ENCODE peak calls at places on chromosomes 4 and X, in six cellular contexts. One of them, this sample, is unnamed.
A peak's percentile ranks its signal among the peaks of the same experiment; 100 is the strongest.

GRCh38 chr4:41303372-41304118 is 46.8 kb downstream of the UCHL1 start:
- DNase-seq in transverse colon: no peak
- DNase-seq in esophagus muscularis mucosa: no peak
- DNase-seq in stomach: no peak
- DNase-seq in HepG2: no peak
- DNase-seq in HCT116: no peak
- DNase-seq in this sample: no peak

GRCh38 chr4:26624042-26624441 is 40.2 kb downstream of the TBC1D19 start:
- DNase-seq in transverse colon: no peak
- DNase-seq in esophagus muscularis mucosa: no peak
- DNase-seq in stomach: no peak
- DNase-seq in HepG2: no peak
- DNase-seq in HCT116: no peak
- DNase-seq in this sample: no peak

GRCh38 chr4:177222776-177223175 is 86.9 kb upstream of the NEIL3 start:
- DNase-seq in transverse colon: no peak
- DNase-seq in esophagus muscularis mucosa: no peak
- DNase-seq in stomach: no peak
- DNase-seq in HepG2: no peak
- DNase-seq in HCT116: no peak
- DNase-seq in this sample: no peak

GRCh38 chr4:86831262-86832090 is 17.7 kb downstream of the SLC10A6 start:
- DNase-seq in transverse colon: peak; percentile 9
- DNase-seq in esophagus muscularis mucosa: no peak
- DNase-seq in stomach: no peak
- DNase-seq in HepG2: peak; percentile 1
- DNase-seq in HCT116: peak; percentile 70
- DNase-seq in this sample: peak; percentile 61

GRCh38 chr4:147782087-147782781 is 50.3 kb downstream of the ARHGAP10 start:
- DNase-seq in transverse colon: no peak
- DNase-seq in esophagus muscularis mucosa: no peak
- DNase-seq in stomach: no peak
- DNase-seq in HepG2: no peak
- DNase-seq in HCT116: peak; percentile 22
- DNase-seq in this sample: no peak

GRCh38 chrX:107825698-107826285 is at the start of gene MID2:
- DNase-seq in transverse colon: peak; percentile 69
- DNase-seq in esophagus muscularis mucosa: peak; percentile 91
- DNase-seq in stomach: peak; percentile 67
- DNase-seq in HepG2: no peak
- DNase-seq in HCT116: peak; percentile 29
- DNase-seq in this sample: peak; percentile 70

GRCh38 chr4:184891765-184892164 is 66.0 kb upstream of the ACSL1 start:
- DNase-seq in transverse colon: no peak
- DNase-seq in esophagus muscularis mucosa: no peak
- DNase-seq in stomach: no peak
- DNase-seq in HepG2: no peak
- DNase-seq in HCT116: no peak
- DNase-seq in this sample: no peak

GRCh38 chrX:75181721-75182120 is 25.6 kb upstream of the ABCB7 start:
- DNase-seq in transverse colon: no peak
- DNase-seq in esophagus muscularis mucosa: no peak
- DNase-seq in stomach: no peak
- DNase-seq in HepG2: no peak
- DNase-seq in HCT116: no peak
- DNase-seq in this sample: no peak

GRCh38 chrX:14936561-14936960 is 63.3 kb downstream of the MOSPD2 start:
- DNase-seq in transverse colon: no peak
- DNase-seq in esophagus muscularis mucosa: no peak
- DNase-seq in stomach: no peak
- DNase-seq in HepG2: no peak
- DNase-seq in HCT116: peak; percentile 24
- DNase-seq in this sample: no peak

GRCh38 chr4:60531790-60532189 is 668.3 kb upstream of the ADGRL3 start:
- DNase-seq in transverse colon: no peak
- DNase-seq in esophagus muscularis mucosa: no peak
- DNase-seq in stomach: no peak
- DNase-seq in HepG2: no peak
- DNase-seq in HCT116: no peak
- DNase-seq in this sample: no peak

GRCh38 chrX:9476810-9477575 is 12.1 kb downstream of the TBL1X start:
- DNase-seq in transverse colon: no peak
- DNase-seq in esophagus muscularis mucosa: no peak
- DNase-seq in stomach: no peak
- DNase-seq in HepG2: peak; percentile 64
- DNase-seq in HCT116: no peak
- DNase-seq in this sample: no peak

GRCh38 chr4:138910201-138910913 is 105.2 kb upstream of the NOCT start:
- DNase-seq in transverse colon: no peak
- DNase-seq in esophagus muscularis mucosa: no peak
- DNase-seq in stomach: peak; percentile 37
- DNase-seq in HepG2: no peak
- DNase-seq in HCT116: no peak
- DNase-seq in this sample: no peak

GRCh38 chr4:14916554-14917304 is 85.6 kb upstream of the CPEB2 start:
- DNase-seq in transverse colon: no peak
- DNase-seq in esophagus muscularis mucosa: no peak
- DNase-seq in stomach: no peak
- DNase-seq in HepG2: peak; percentile 23
- DNase-seq in HCT116: peak; percentile 10
- DNase-seq in this sample: no peak

GRCh38 chr4:42309571-42310260 is 87.6 kb upstream of the SHISA3 start:
- DNase-seq in transverse colon: no peak
- DNase-seq in esophagus muscularis mucosa: no peak
- DNase-seq in stomach: no peak
- DNase-seq in HepG2: no peak
- DNase-seq in HCT116: no peak
- DNase-seq in this sample: no peak

GRCh38 chrX:130147631-130148030 is 18.0 kb downstream of the AIFM1 start:
- DNase-seq in transverse colon: no peak
- DNase-seq in esophagus muscularis mucosa: no peak
- DNase-seq in stomach: no peak
- DNase-seq in HepG2: no peak
- DNase-seq in HCT116: no peak
- DNase-seq in this sample: no peak

GRCh38 chrX:111270339-111270738 is at the start of gene CAPN6:
- DNase-seq in transverse colon: peak; percentile 11
- DNase-seq in esophagus muscularis mucosa: no peak
- DNase-seq in stomach: peak; percentile 38
- DNase-seq in HepG2: no peak
- DNase-seq in HCT116: no peak
- DNase-seq in this sample: no peak

GRCh38 chr4:8351931-8352367 is 82.4 kb downstream of the HTRA3 start:
- DNase-seq in transverse colon: no peak
- DNase-seq in esophagus muscularis mucosa: no peak
- DNase-seq in stomach: peak; percentile 32
- DNase-seq in HepG2: peak; percentile 21
- DNase-seq in HCT116: no peak
- DNase-seq in this sample: peak; percentile 61

GRCh38 chrX:154735695-154736393 is 15.0 kb downstream of the GAB3 start:
- DNase-seq in transverse colon: peak; percentile 51
- DNase-seq in esophagus muscularis mucosa: no peak
- DNase-seq in stomach: no peak
- DNase-seq in HepG2: no peak
- DNase-seq in HCT116: no peak
- DNase-seq in this sample: no peak

GRCh38 chr4:2248044-2248780 is 6.3 kb upstream of the HAUS3 start:
- DNase-seq in transverse colon: no peak
- DNase-seq in esophagus muscularis mucosa: peak; percentile 66
- DNase-seq in stomach: peak; percentile 17
- DNase-seq in HepG2: no peak
- DNase-seq in HCT116: no peak
- DNase-seq in this sample: peak; percentile 15

GRCh38 chr4:18138076-18138665 is 116.6 kb upstream of the LCORL start:
- DNase-seq in transverse colon: peak; percentile 8
- DNase-seq in esophagus muscularis mucosa: no peak
- DNase-seq in stomach: no peak
- DNase-seq in HepG2: peak; percentile 9
- DNase-seq in HCT116: no peak
- DNase-seq in this sample: no peak

GRCh38 chrX:147911192-147912022 is at the start of gene FMR1:
- DNase-seq in transverse colon: peak; percentile 95
- DNase-seq in esophagus muscularis mucosa: peak; percentile 96
- DNase-seq in stomach: peak; percentile 95
- DNase-seq in HepG2: peak; percentile 84
- DNase-seq in HCT116: peak; percentile 67
- DNase-seq in this sample: peak; percentile 90

GRCh38 chrX:147914609-147915008 is 2.9 kb downstream of the FMR1 start:
- DNase-seq in transverse colon: no peak
- DNase-seq in esophagus muscularis mucosa: no peak
- DNase-seq in stomach: no peak
- DNase-seq in HepG2: no peak
- DNase-seq in HCT116: no peak
- DNase-seq in this sample: no peak

GRCh38 chrX:147913570-147913969 is 1.9 kb downstream of the FMR1 start:
- DNase-seq in transverse colon: no peak
- DNase-seq in esophagus muscularis mucosa: no peak
- DNase-seq in stomach: no peak
- DNase-seq in HepG2: no peak
- DNase-seq in HCT116: no peak
- DNase-seq in this sample: no peak

GRCh38 chrX:147910607-147911006 is 1.1 kb upstream of the FMR1 start:
- DNase-seq in transverse colon: no peak
- DNase-seq in esophagus muscularis mucosa: no peak
- DNase-seq in stomach: no peak
- DNase-seq in HepG2: no peak
- DNase-seq in HCT116: no peak
- DNase-seq in this sample: no peak

DNA sequence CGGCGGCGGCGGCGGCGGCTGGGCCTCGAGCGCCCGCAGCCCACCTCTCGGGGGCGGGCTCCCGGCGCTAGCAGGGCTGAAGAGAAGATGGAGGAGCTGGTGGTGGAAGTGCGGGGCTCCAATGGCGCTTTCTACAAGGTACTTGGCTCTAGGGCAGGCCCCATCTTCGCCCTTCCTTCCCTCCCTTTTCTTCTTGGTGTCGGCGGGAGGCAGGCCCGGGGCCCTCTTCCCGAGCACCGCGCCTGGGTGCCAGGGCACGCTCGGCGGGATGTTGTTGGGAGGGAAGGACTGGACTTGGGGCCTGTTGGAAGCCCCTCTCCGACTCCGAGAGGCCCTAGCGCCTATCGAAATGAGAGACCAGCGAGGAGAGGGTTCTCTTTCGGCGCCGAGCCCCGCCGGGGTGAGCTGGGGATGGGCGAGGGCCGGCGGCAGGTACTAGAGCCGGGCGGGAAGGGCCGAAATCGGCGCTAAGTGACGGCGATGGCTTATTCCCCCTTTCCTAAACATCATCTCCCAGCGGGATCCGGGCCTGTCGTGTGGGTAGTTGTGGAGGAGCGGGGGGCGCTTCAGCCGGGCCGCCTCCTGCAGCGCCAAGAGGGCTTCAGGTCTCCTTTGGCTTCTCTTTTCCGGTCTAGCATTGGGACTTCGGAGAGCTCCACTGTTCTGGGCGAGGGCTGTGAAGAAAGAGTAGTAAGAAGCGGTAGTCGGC is 528 bp downstream of the FMR1 start:
- DNase-seq in transverse colon: peak; percentile 24
- DNase-seq in esophagus muscularis mucosa: no peak
- DNase-seq in stomach: peak; percentile 29
- DNase-seq in HepG2: no peak
- DNase-seq in HCT116: no peak
- DNase-seq in this sample: peak; percentile 49
- TF ChIP-seq POLR2AphosphoS5 in transverse colon: no peak
- TF ChIP-seq POLR2AphosphoS5 in esophagus muscularis mucosa: no peak
- TF ChIP-seq POLR2AphosphoS5 in stomach: no peak
- TF ChIP-seq POLR2AphosphoS5 in HepG2: no peak
- TF ChIP-seq POLR2AphosphoS5 in HCT116: no peak
- TF ChIP-seq POLR2AphosphoS5 in this sample: no peak

GRCh38 chr4:99408346-99408745 is 26.8 kb downstream of the ADH7 start:
- DNase-seq in transverse colon: no peak
- DNase-seq in esophagus muscularis mucosa: no peak
- DNase-seq in stomach: no peak
- DNase-seq in HepG2: no peak
- DNase-seq in HCT116: no peak
- DNase-seq in this sample: no peak
- TF ChIP-seq POLR2AphosphoS5 in transverse colon: no peak
- TF ChIP-seq POLR2AphosphoS5 in esophagus muscularis mucosa: no peak
- TF ChIP-seq POLR2AphosphoS5 in stomach: no peak
- TF ChIP-seq POLR2AphosphoS5 in HepG2: no peak
- TF ChIP-seq POLR2AphosphoS5 in HCT116: no peak
- TF ChIP-seq POLR2AphosphoS5 in this sample: no peak

DNA sequence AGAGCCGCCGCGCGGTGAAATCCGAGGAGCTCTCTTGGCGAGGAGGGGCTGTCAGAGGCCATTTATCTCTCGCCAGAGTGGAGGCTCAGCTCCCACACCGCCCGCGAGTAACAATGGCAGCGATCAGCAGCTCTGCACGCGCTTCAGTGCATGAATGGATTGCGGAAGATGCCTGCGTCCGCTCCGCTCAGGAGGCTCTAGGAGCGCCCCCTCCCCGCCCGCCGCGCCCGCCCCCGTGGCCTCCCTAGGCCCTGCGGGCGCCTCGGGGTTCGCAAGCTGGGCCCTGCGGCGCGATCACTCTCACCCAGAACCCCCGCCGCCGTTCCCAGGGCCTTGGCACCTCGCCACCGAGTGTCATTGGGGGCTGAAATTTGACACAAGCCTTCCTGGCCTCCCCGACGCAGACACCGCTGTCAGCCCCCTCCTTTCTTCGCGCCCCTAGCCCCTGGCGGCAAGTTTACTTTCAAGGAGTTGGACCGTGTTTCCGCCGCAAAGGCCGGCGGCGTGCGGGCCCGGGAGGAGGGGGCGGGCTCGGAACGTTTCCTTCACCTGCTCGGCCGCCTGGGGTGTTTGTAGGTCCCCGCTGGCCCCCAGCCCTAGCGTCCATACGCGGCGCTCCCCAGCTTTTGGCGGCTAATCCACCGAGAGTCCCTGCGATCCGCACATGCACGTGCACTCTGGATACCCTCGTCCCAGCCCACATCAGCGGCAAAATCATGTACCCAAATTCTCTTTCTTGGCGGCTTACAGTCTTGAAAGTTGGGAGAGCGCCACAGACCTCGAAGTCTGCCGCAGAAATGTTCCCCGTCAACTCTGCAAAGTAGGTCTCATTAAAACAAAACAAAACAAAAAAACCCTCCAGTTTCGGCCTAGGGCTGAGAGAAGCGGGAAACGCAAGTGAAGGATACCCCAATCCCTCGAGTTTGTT is 49.0 kb upstream of the BCOR start:
- DNase-seq in transverse colon: no peak
- DNase-seq in esophagus muscularis mucosa: no peak
- DNase-seq in stomach: no peak
- DNase-seq in HepG2: no peak
- DNase-seq in HCT116: no peak
- DNase-seq in this sample: no peak
- TF ChIP-seq POLR2AphosphoS5 in transverse colon: no peak
- TF ChIP-seq POLR2AphosphoS5 in esophagus muscularis mucosa: peak; percentile 41
- TF ChIP-seq POLR2AphosphoS5 in stomach: no peak
- TF ChIP-seq POLR2AphosphoS5 in HepG2: no peak
- TF ChIP-seq POLR2AphosphoS5 in HCT116: no peak
- TF ChIP-seq POLR2AphosphoS5 in this sample: no peak

DNA sequence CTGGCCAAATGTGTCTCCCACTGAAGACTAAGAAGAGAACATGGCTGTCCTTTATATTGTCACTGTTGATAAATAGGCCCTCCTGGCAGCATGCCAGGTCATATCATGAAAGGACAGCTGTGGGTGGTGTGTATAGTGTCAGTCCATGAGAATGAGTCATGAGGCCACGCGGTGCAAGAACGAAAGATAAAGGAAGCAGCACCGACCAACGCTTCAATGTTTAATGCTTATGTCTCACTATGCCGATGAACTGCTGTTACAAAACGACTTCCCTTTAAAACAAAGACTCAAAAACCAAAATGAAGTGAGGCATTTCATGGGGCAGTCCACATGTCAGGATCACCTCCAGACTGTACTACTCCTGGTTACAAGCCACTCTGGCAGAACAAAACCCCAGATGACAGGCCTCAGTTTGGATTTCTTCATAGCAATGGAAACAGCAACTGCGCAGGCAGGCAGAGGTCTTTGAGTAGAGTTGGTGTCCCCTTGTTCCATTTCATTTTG is 5.2 kb upstream of the TCEANC start:
- DNase-seq in transverse colon: peak; percentile 60
- DNase-seq in esophagus muscularis mucosa: peak; percentile 92
- DNase-seq in stomach: peak; percentile 64
- DNase-seq in HepG2: peak; percentile 78
- DNase-seq in HCT116: peak; percentile 57
- DNase-seq in this sample: no peak
- TF ChIP-seq POLR2AphosphoS5 in transverse colon: no peak
- TF ChIP-seq POLR2AphosphoS5 in esophagus muscularis mucosa: peak; percentile 8
- TF ChIP-seq POLR2AphosphoS5 in stomach: no peak
- TF ChIP-seq POLR2AphosphoS5 in HepG2: no peak
- TF ChIP-seq POLR2AphosphoS5 in HCT116: peak; percentile 22
- TF ChIP-seq POLR2AphosphoS5 in this sample: no peak